ENCODE peak calls at places on chromosome 1, in eight cellular contexts. One of them, this sample, is unnamed.
A peak's percentile ranks its signal among the peaks of the same experiment; 100 is the strongest.

GRCh38 chr1:168905631-168906030 is 176.6 kb upstream of the DPT start:
- DNase-seq in GM12878: no peak
- DNase-seq in BJ: no peak
- DNase-seq in hepatocyte: no peak
- DNase-seq in fibroblast of mammary gland: no peak
- DNase-seq in thoracic aorta: no peak
- DNase-seq in pancreas: no peak
- DNase-seq in colonic mucosa: no peak
- DNase-seq in this sample: no peak

GRCh38 chr1:36707221-36707620 is 224.5 kb upstream of the CSF3R start:
- DNase-seq in GM12878: no peak
- DNase-seq in BJ: no peak
- DNase-seq in hepatocyte: no peak
- DNase-seq in fibroblast of mammary gland: peak; percentile 15
- DNase-seq in thoracic aorta: no peak
- DNase-seq in pancreas: no peak
- DNase-seq in colonic mucosa: no peak
- DNase-seq in this sample: no peak

GRCh38 chr1:222791006-222791710 is 23.7 kb upstream of the DISP1 start:
- DNase-seq in GM12878: no peak
- DNase-seq in BJ: no peak
- DNase-seq in hepatocyte: no peak
- DNase-seq in fibroblast of mammary gland: no peak
- DNase-seq in thoracic aorta: no peak
- DNase-seq in pancreas: no peak
- DNase-seq in colonic mucosa: no peak
- DNase-seq in this sample: peak; percentile 69

GRCh38 chr1:98172578-98172977 is 251.7 kb upstream of the DPYD start:
- DNase-seq in GM12878: no peak
- DNase-seq in BJ: no peak
- DNase-seq in hepatocyte: no peak
- DNase-seq in fibroblast of mammary gland: no peak
- DNase-seq in thoracic aorta: no peak
- DNase-seq in pancreas: no peak
- DNase-seq in colonic mucosa: no peak
- DNase-seq in this sample: no peak

GRCh38 chr1:172245788-172246187 is 174.7 kb upstream of the C1orf105 start:
- DNase-seq in GM12878: no peak
- DNase-seq in BJ: no peak
- DNase-seq in hepatocyte: no peak
- DNase-seq in fibroblast of mammary gland: no peak
- DNase-seq in thoracic aorta: no peak
- DNase-seq in pancreas: no peak
- DNase-seq in colonic mucosa: no peak
- DNase-seq in this sample: no peak

GRCh38 chr1:200856716-200857352 is 15.9 kb upstream of the GPR25 start:
- DNase-seq in GM12878: no peak
- DNase-seq in BJ: peak; percentile 4
- DNase-seq in hepatocyte: no peak
- DNase-seq in fibroblast of mammary gland: peak; percentile 38
- DNase-seq in thoracic aorta: no peak
- DNase-seq in pancreas: no peak
- DNase-seq in colonic mucosa: no peak
- DNase-seq in this sample: no peak

GRCh38 chr1:39896909-39897685 is 4.6 kb downstream of the MYCL start:
- DNase-seq in GM12878: no peak
- DNase-seq in BJ: no peak
- DNase-seq in hepatocyte: peak; percentile 27
- DNase-seq in fibroblast of mammary gland: peak; percentile 42
- DNase-seq in thoracic aorta: no peak
- DNase-seq in pancreas: no peak
- DNase-seq in colonic mucosa: no peak
- DNase-seq in this sample: peak; percentile 22

GRCh38 chr1:57017717-57018116 is 51.9 kb upstream of the C8B start:
- DNase-seq in GM12878: no peak
- DNase-seq in BJ: no peak
- DNase-seq in hepatocyte: no peak
- DNase-seq in fibroblast of mammary gland: peak; percentile 29
- DNase-seq in thoracic aorta: no peak
- DNase-seq in pancreas: no peak
- DNase-seq in colonic mucosa: no peak
- DNase-seq in this sample: no peak

GRCh38 chr1:234402939-234403338 is 29.7 kb downstream of the COA6 start:
- DNase-seq in GM12878: no peak
- DNase-seq in BJ: no peak
- DNase-seq in hepatocyte: no peak
- DNase-seq in fibroblast of mammary gland: no peak
- DNase-seq in thoracic aorta: no peak
- DNase-seq in pancreas: no peak
- DNase-seq in colonic mucosa: no peak
- DNase-seq in this sample: no peak

GRCh38 chr1:155226910-155227260 is 18.4 kb downstream of the MTX1 start:
- DNase-seq in GM12878: no peak
- DNase-seq in BJ: no peak
- DNase-seq in hepatocyte: peak; percentile 74
- DNase-seq in fibroblast of mammary gland: peak; percentile 38
- DNase-seq in thoracic aorta: no peak
- DNase-seq in pancreas: peak; percentile 51
- DNase-seq in colonic mucosa: peak; percentile 61
- DNase-seq in this sample: peak; percentile 51

GRCh38 chr1:87329756-87330200 is 1.1 kb downstream of the LMO4 start:
- DNase-seq in GM12878: no peak
- DNase-seq in BJ: no peak
- DNase-seq in hepatocyte: no peak
- DNase-seq in fibroblast of mammary gland: peak; percentile 35
- DNase-seq in thoracic aorta: no peak
- DNase-seq in pancreas: no peak
- DNase-seq in colonic mucosa: no peak
- DNase-seq in this sample: no peak

GRCh38 chr1:230186874-230187273 is 119.8 kb downstream of the GALNT2 start:
- DNase-seq in GM12878: no peak
- DNase-seq in BJ: no peak
- DNase-seq in hepatocyte: no peak
- DNase-seq in fibroblast of mammary gland: no peak
- DNase-seq in thoracic aorta: no peak
- DNase-seq in pancreas: no peak
- DNase-seq in colonic mucosa: no peak
- DNase-seq in this sample: no peak

GRCh38 chr1:69172003-69173000 is 395.4 kb upstream of the LRRC7 start:
- DNase-seq in GM12878: no peak
- DNase-seq in BJ: no peak
- DNase-seq in hepatocyte: no peak
- DNase-seq in fibroblast of mammary gland: peak; percentile 71
- DNase-seq in thoracic aorta: no peak
- DNase-seq in pancreas: no peak
- DNase-seq in colonic mucosa: no peak
- DNase-seq in this sample: no peak

GRCh38 chr1:40944326-40944725 is 35.2 kb upstream of the CTPS1 start:
- DNase-seq in GM12878: no peak
- DNase-seq in BJ: peak; percentile 44
- DNase-seq in hepatocyte: no peak
- DNase-seq in fibroblast of mammary gland: peak; percentile 91
- DNase-seq in thoracic aorta: peak; percentile 52
- DNase-seq in pancreas: peak; percentile 30
- DNase-seq in colonic mucosa: no peak
- DNase-seq in this sample: peak; percentile 90

GRCh38 chr1:234866007-234866866 is 256.3 kb upstream of the IRF2BP2 start:
- DNase-seq in GM12878: no peak
- DNase-seq in BJ: peak; percentile 45
- DNase-seq in hepatocyte: peak; percentile 83
- DNase-seq in fibroblast of mammary gland: peak; percentile 90
- DNase-seq in thoracic aorta: no peak
- DNase-seq in pancreas: no peak
- DNase-seq in colonic mucosa: peak; percentile 76
- DNase-seq in this sample: peak; percentile 32

GRCh38 chr1:194367121-194367520 is 1180.7 kb upstream of the B3GALT2 start:
- DNase-seq in GM12878: no peak
- DNase-seq in BJ: no peak
- DNase-seq in hepatocyte: no peak
- DNase-seq in fibroblast of mammary gland: no peak
- DNase-seq in thoracic aorta: no peak
- DNase-seq in pancreas: no peak
- DNase-seq in colonic mucosa: no peak
- DNase-seq in this sample: no peak

GRCh38 chr1:194362327-194362726 is 1175.9 kb upstream of the B3GALT2 start:
- DNase-seq in GM12878: no peak
- DNase-seq in BJ: no peak
- DNase-seq in hepatocyte: no peak
- DNase-seq in fibroblast of mammary gland: no peak
- DNase-seq in thoracic aorta: no peak
- DNase-seq in pancreas: no peak
- DNase-seq in colonic mucosa: no peak
- DNase-seq in this sample: no peak

GRCh38 chr1:194369060-194369459 is 1182.6 kb upstream of the B3GALT2 start:
- DNase-seq in GM12878: no peak
- DNase-seq in BJ: peak; percentile 61
- DNase-seq in hepatocyte: no peak
- DNase-seq in fibroblast of mammary gland: no peak
- DNase-seq in thoracic aorta: no peak
- DNase-seq in pancreas: no peak
- DNase-seq in colonic mucosa: no peak
- DNase-seq in this sample: no peak

GRCh38 chr1:194369622-194370021 is 1183.2 kb upstream of the B3GALT2 start:
- DNase-seq in GM12878: no peak
- DNase-seq in BJ: no peak
- DNase-seq in hepatocyte: no peak
- DNase-seq in fibroblast of mammary gland: no peak
- DNase-seq in thoracic aorta: no peak
- DNase-seq in pancreas: no peak
- DNase-seq in colonic mucosa: no peak
- DNase-seq in this sample: no peak

DNA sequence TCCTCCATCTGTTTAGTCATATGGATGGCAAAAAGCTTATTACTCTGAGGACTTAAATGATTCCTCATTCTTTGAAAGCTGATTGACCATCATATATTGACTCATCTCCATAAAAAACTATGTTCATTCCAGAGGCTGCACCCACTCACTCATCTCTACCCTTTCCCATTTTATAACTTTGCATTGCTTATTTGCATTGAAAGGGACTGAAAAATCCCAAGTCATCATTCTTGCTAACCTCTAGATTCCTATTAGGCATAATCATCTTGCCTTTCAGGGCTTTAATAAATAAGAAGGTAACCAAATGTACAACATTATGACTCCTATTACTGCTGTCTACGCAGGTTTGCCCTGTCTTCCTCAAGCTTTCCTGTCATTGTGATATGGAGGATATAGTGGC is 1180.3 kb upstream of the B3GALT2 start:
- DNase-seq in GM12878: no peak
- DNase-seq in BJ: peak; percentile 57
- DNase-seq in hepatocyte: no peak
- DNase-seq in fibroblast of mammary gland: no peak
- DNase-seq in thoracic aorta: no peak
- DNase-seq in pancreas: no peak
- DNase-seq in colonic mucosa: no peak
- DNase-seq in this sample: no peak
- H3K4me3 ChIP-seq in GM12878: no peak overlapping the region
- H3K4me3 ChIP-seq in BJ: no peak overlapping the region
- H3K4me3 ChIP-seq in hepatocyte: no peak overlapping the region
- H3K4me3 ChIP-seq in fibroblast of mammary gland: no peak overlapping the region
- H3K4me3 ChIP-seq in thoracic aorta: no peak overlapping the region
- H3K4me3 ChIP-seq in pancreas: no peak overlapping the region
- H3K4me3 ChIP-seq in colonic mucosa: no peak overlapping the region
- H3K4me3 ChIP-seq in this sample: no peak overlapping the region

GRCh38 chr1:1021860-1022259 is 1.9 kb downstream of the AGRN start:
- DNase-seq in GM12878: no peak
- DNase-seq in BJ: no peak
- DNase-seq in hepatocyte: no peak
- DNase-seq in fibroblast of mammary gland: peak; percentile 21
- DNase-seq in thoracic aorta: no peak
- DNase-seq in pancreas: peak; percentile 55
- DNase-seq in colonic mucosa: no peak
- DNase-seq in this sample: no peak
- H3K4me3 ChIP-seq in GM12878: peak overlapping the region; percentile 70
- H3K4me3 ChIP-seq in BJ: no peak overlapping the region
- H3K4me3 ChIP-seq in hepatocyte: no peak overlapping the region
- H3K4me3 ChIP-seq in fibroblast of mammary gland: no peak overlapping the region
- H3K4me3 ChIP-seq in thoracic aorta: no peak overlapping the region
- H3K4me3 ChIP-seq in pancreas: peak overlapping the region; percentile 80
- H3K4me3 ChIP-seq in colonic mucosa: no peak overlapping the region
- H3K4me3 ChIP-seq in this sample: no peak overlapping the region

GRCh38 chr1:44031900-44032817 is 897 bp upstream of the SLC6A9 start:
- DNase-seq in GM12878: no peak
- DNase-seq in BJ: no peak
- DNase-seq in hepatocyte: no peak
- DNase-seq in fibroblast of mammary gland: no peak
- DNase-seq in thoracic aorta: no peak
- DNase-seq in pancreas: no peak
- DNase-seq in colonic mucosa: peak; percentile 59
- DNase-seq in this sample: no peak
- H3K4me3 ChIP-seq in GM12878: no peak overlapping the region
- H3K4me3 ChIP-seq in BJ: no peak overlapping the region
- H3K4me3 ChIP-seq in hepatocyte: peak overlapping the region; percentile 48
- H3K4me3 ChIP-seq in fibroblast of mammary gland: no peak overlapping the region
- H3K4me3 ChIP-seq in thoracic aorta: peak overlapping the region; percentile 98
- H3K4me3 ChIP-seq in pancreas: peak overlapping the region; percentile 94
- H3K4me3 ChIP-seq in colonic mucosa: peak overlapping the region; percentile 84
- H3K4me3 ChIP-seq in this sample: no peak overlapping the region

GRCh38 chr1:178464566-178464965 is 32.2 kb downstream of the CLEC20A start:
- DNase-seq in GM12878: no peak
- DNase-seq in BJ: no peak
- DNase-seq in hepatocyte: no peak
- DNase-seq in fibroblast of mammary gland: no peak
- DNase-seq in thoracic aorta: no peak
- DNase-seq in pancreas: no peak
- DNase-seq in colonic mucosa: no peak
- DNase-seq in this sample: no peak

GRCh38 chr1:178461676-178462075 is 35.1 kb downstream of the CLEC20A start:
- DNase-seq in GM12878: no peak
- DNase-seq in BJ: no peak
- DNase-seq in hepatocyte: peak; percentile 11
- DNase-seq in fibroblast of mammary gland: no peak
- DNase-seq in thoracic aorta: no peak
- DNase-seq in pancreas: no peak
- DNase-seq in colonic mucosa: no peak
- DNase-seq in this sample: no peak

GRCh38 chr1:178464141-178464540 is 32.6 kb downstream of the CLEC20A start:
- DNase-seq in GM12878: no peak
- DNase-seq in BJ: no peak
- DNase-seq in hepatocyte: no peak
- DNase-seq in fibroblast of mammary gland: no peak
- DNase-seq in thoracic aorta: no peak
- DNase-seq in pancreas: no peak
- DNase-seq in colonic mucosa: no peak
- DNase-seq in this sample: no peak

GRCh38 chr1:178458203-178458602 is 38.6 kb downstream of the CLEC20A start:
- DNase-seq in GM12878: no peak
- DNase-seq in BJ: no peak
- DNase-seq in hepatocyte: no peak
- DNase-seq in fibroblast of mammary gland: no peak
- DNase-seq in thoracic aorta: no peak
- DNase-seq in pancreas: no peak
- DNase-seq in colonic mucosa: no peak
- DNase-seq in this sample: no peak

DNA sequence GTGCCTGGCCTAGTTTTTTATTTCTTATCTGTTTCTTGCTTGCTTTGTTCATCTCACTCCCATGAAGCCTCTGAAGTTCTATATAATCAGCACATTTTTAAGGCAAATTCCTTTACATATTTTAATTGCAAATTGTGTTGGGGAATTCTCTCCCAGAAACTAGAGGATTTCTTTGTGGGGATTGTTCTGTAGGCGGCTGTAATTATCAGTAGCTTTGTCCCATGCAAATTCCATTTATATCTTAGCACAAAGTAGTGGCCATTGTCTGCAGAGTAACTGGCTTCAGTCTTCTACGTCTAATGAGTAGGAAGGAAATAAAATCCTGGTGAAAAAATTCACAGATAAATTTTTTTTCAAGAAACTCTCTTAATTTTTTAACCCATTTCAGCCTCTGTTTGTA is 35.7 kb downstream of the CLEC20A start:
- DNase-seq in GM12878: no peak
- DNase-seq in BJ: no peak
- DNase-seq in hepatocyte: no peak
- DNase-seq in fibroblast of mammary gland: no peak
- DNase-seq in thoracic aorta: no peak
- DNase-seq in pancreas: no peak
- DNase-seq in colonic mucosa: no peak
- DNase-seq in this sample: no peak
- H3K4me3 ChIP-seq in GM12878: no peak overlapping the region
- H3K4me3 ChIP-seq in BJ: no peak overlapping the region
- H3K4me3 ChIP-seq in hepatocyte: no peak overlapping the region
- H3K4me3 ChIP-seq in fibroblast of mammary gland: no peak overlapping the region
- H3K4me3 ChIP-seq in thoracic aorta: no peak overlapping the region
- H3K4me3 ChIP-seq in pancreas: no peak overlapping the region
- H3K4me3 ChIP-seq in colonic mucosa: no peak overlapping the region
- H3K4me3 ChIP-seq in this sample: no peak overlapping the region

This sample was measured in MG63.